ENCODE peak calls at places on chromosomes 13 and 19, in six cellular contexts. One of them, this sample, is unnamed.

GRCh38 chr19:5793188-5793587 is 2.2 kb upstream of the DUS3L start:
- DNase-seq in stimulated activated naive B cell treated with anti-CD40 and anti-IgM and Interleukin-4, amounts not matched to agents 10 μg/mL and 1 μg/mL and 100 μg/mL, for 72 hours: no peak
- DNase-seq in NCI-H82: no peak
- DNase-seq in astrocyte of the spinal cord: no peak
- DNase-seq in left cardiac atrium: no peak
- DNase-seq in NCI-H1092: no peak
- DNase-seq in this sample: no peak

GRCh38 chr13:23069571-23069970 is 111.2 kb upstream of the SGCG start:
- DNase-seq in stimulated activated naive B cell treated with anti-CD40 and anti-IgM and Interleukin-4, amounts not matched to agents 10 μg/mL and 1 μg/mL and 100 μg/mL, for 72 hours: no peak
- DNase-seq in NCI-H82: no peak
- DNase-seq in astrocyte of the spinal cord: no peak
- DNase-seq in left cardiac atrium: no peak
- DNase-seq in NCI-H1092: no peak
- DNase-seq in this sample: no peak

GRCh38 chr13:42361701-42362100 is 89.7 kb downstream of the AKAP11 start:
- DNase-seq in stimulated activated naive B cell treated with anti-CD40 and anti-IgM and Interleukin-4, amounts not matched to agents 10 μg/mL and 1 μg/mL and 100 μg/mL, for 72 hours: no peak
- DNase-seq in NCI-H82: no peak
- DNase-seq in astrocyte of the spinal cord: no peak
- DNase-seq in left cardiac atrium: no peak
- DNase-seq in NCI-H1092: no peak
- DNase-seq in this sample: no peak

GRCh38 chr19:17240062-17240854 is 5.5 kb downstream of the NR2F6 start:
- DNase-seq in stimulated activated naive B cell treated with anti-CD40 and anti-IgM and Interleukin-4, amounts not matched to agents 10 μg/mL and 1 μg/mL and 100 μg/mL, for 72 hours: no peak
- DNase-seq in NCI-H82: peak; percentile 100
- DNase-seq in astrocyte of the spinal cord: no peak
- DNase-seq in left cardiac atrium: no peak
- DNase-seq in NCI-H1092: no peak
- DNase-seq in this sample: no peak

GRCh38 chr13:82501804-82502203 is 1380.5 kb downstream of the SLITRK1 start:
- DNase-seq in stimulated activated naive B cell treated with anti-CD40 and anti-IgM and Interleukin-4, amounts not matched to agents 10 μg/mL and 1 μg/mL and 100 μg/mL, for 72 hours: no peak
- DNase-seq in NCI-H82: no peak
- DNase-seq in astrocyte of the spinal cord: no peak
- DNase-seq in left cardiac atrium: no peak
- DNase-seq in NCI-H1092: no peak
- DNase-seq in this sample: no peak

GRCh38 chr19:56838930-56839664 is 1.4 kb downstream of the PEG3 start:
- DNase-seq in stimulated activated naive B cell treated with anti-CD40 and anti-IgM and Interleukin-4, amounts not matched to agents 10 μg/mL and 1 μg/mL and 100 μg/mL, for 72 hours: peak; percentile 62
- DNase-seq in NCI-H82: peak; percentile 10
- DNase-seq in astrocyte of the spinal cord: peak; percentile 70
- DNase-seq in left cardiac atrium: peak; percentile 98
- DNase-seq in NCI-H1092: no peak
- DNase-seq in this sample: peak; percentile 99

GRCh38 chr19:20423381-20424207 is 142.0 kb downstream of the ZNF737 start:
- DNase-seq in stimulated activated naive B cell treated with anti-CD40 and anti-IgM and Interleukin-4, amounts not matched to agents 10 μg/mL and 1 μg/mL and 100 μg/mL, for 72 hours: no peak
- DNase-seq in NCI-H82: no peak
- DNase-seq in astrocyte of the spinal cord: peak; percentile 43
- DNase-seq in left cardiac atrium: peak; percentile 59
- DNase-seq in NCI-H1092: no peak
- DNase-seq in this sample: peak; percentile 79

GRCh38 chr13:25489238-25489637 is 117.5 kb downstream of the ATP8A2 start:
- DNase-seq in stimulated activated naive B cell treated with anti-CD40 and anti-IgM and Interleukin-4, amounts not matched to agents 10 μg/mL and 1 μg/mL and 100 μg/mL, for 72 hours: no peak
- DNase-seq in NCI-H82: no peak
- DNase-seq in astrocyte of the spinal cord: no peak
- DNase-seq in left cardiac atrium: no peak
- DNase-seq in NCI-H1092: peak; percentile 30
- DNase-seq in this sample: no peak

GRCh38 chr13:28384789-28385188 is 110.1 kb downstream of the FLT1 start:
- DNase-seq in stimulated activated naive B cell treated with anti-CD40 and anti-IgM and Interleukin-4, amounts not matched to agents 10 μg/mL and 1 μg/mL and 100 μg/mL, for 72 hours: no peak
- DNase-seq in NCI-H82: no peak
- DNase-seq in astrocyte of the spinal cord: no peak
- DNase-seq in left cardiac atrium: no peak
- DNase-seq in NCI-H1092: no peak
- DNase-seq in this sample: no peak

GRCh38 chr13:75489502-75490263 is 7.7 kb upstream of the TBC1D4 start:
- DNase-seq in stimulated activated naive B cell treated with anti-CD40 and anti-IgM and Interleukin-4, amounts not matched to agents 10 μg/mL and 1 μg/mL and 100 μg/mL, for 72 hours: no peak
- DNase-seq in NCI-H82: no peak
- DNase-seq in astrocyte of the spinal cord: peak; percentile 67
- DNase-seq in left cardiac atrium: no peak
- DNase-seq in NCI-H1092: no peak
- DNase-seq in this sample: peak; percentile 36

GRCh38 chr13:113652404-113653263 is 5.4 kb downstream of the ATP4B start:
- DNase-seq in stimulated activated naive B cell treated with anti-CD40 and anti-IgM and Interleukin-4, amounts not matched to agents 10 μg/mL and 1 μg/mL and 100 μg/mL, for 72 hours: no peak
- DNase-seq in NCI-H82: no peak
- DNase-seq in astrocyte of the spinal cord: no peak
- DNase-seq in left cardiac atrium: no peak
- DNase-seq in NCI-H1092: no peak
- DNase-seq in this sample: no peak

GRCh38 chr13:97136418-97136817 is 85.7 kb upstream of the MBNL2 start:
- DNase-seq in stimulated activated naive B cell treated with anti-CD40 and anti-IgM and Interleukin-4, amounts not matched to agents 10 μg/mL and 1 μg/mL and 100 μg/mL, for 72 hours: no peak
- DNase-seq in NCI-H82: peak; percentile 37
- DNase-seq in astrocyte of the spinal cord: no peak
- DNase-seq in left cardiac atrium: no peak
- DNase-seq in NCI-H1092: no peak
- DNase-seq in this sample: no peak

GRCh38 chr19:16463991-16464575 is 7.7 kb downstream of the EPS15L1 start:
- DNase-seq in stimulated activated naive B cell treated with anti-CD40 and anti-IgM and Interleukin-4, amounts not matched to agents 10 μg/mL and 1 μg/mL and 100 μg/mL, for 72 hours: no peak
- DNase-seq in NCI-H82: no peak
- DNase-seq in astrocyte of the spinal cord: peak; percentile 38
- DNase-seq in left cardiac atrium: no peak
- DNase-seq in NCI-H1092: no peak
- DNase-seq in this sample: no peak

GRCh38 chr13:100547805-100548204 is 40.8 kb downstream of the GGACT start:
- DNase-seq in stimulated activated naive B cell treated with anti-CD40 and anti-IgM and Interleukin-4, amounts not matched to agents 10 μg/mL and 1 μg/mL and 100 μg/mL, for 72 hours: no peak
- DNase-seq in NCI-H82: no peak
- DNase-seq in astrocyte of the spinal cord: no peak
- DNase-seq in left cardiac atrium: no peak
- DNase-seq in NCI-H1092: no peak
- DNase-seq in this sample: peak; percentile 48

GRCh38 chr13:86563308-86563707 is 764.1 kb upstream of the SLITRK6 start:
- DNase-seq in stimulated activated naive B cell treated with anti-CD40 and anti-IgM and Interleukin-4, amounts not matched to agents 10 μg/mL and 1 μg/mL and 100 μg/mL, for 72 hours: no peak
- DNase-seq in NCI-H82: no peak
- DNase-seq in astrocyte of the spinal cord: peak; percentile 84
- DNase-seq in left cardiac atrium: no peak
- DNase-seq in NCI-H1092: no peak
- DNase-seq in this sample: no peak

GRCh38 chr19:18856385-18857126 is 24.8 kb downstream of the UPF1 start:
- DNase-seq in stimulated activated naive B cell treated with anti-CD40 and anti-IgM and Interleukin-4, amounts not matched to agents 10 μg/mL and 1 μg/mL and 100 μg/mL, for 72 hours: no peak
- DNase-seq in NCI-H82: peak; percentile 46
- DNase-seq in astrocyte of the spinal cord: no peak
- DNase-seq in left cardiac atrium: no peak
- DNase-seq in NCI-H1092: no peak
- DNase-seq in this sample: peak; percentile 90

GRCh38 chr19:48654299-48655059 is 8.5 kb upstream of the CA11 start:
- DNase-seq in stimulated activated naive B cell treated with anti-CD40 and anti-IgM and Interleukin-4, amounts not matched to agents 10 μg/mL and 1 μg/mL and 100 μg/mL, for 72 hours: no peak
- DNase-seq in NCI-H82: peak; percentile 92
- DNase-seq in astrocyte of the spinal cord: peak; percentile 7
- DNase-seq in left cardiac atrium: no peak
- DNase-seq in NCI-H1092: no peak
- DNase-seq in this sample: no peak

GRCh38 chr19:31346184-31346583 is 3.1 kb downstream of the TSHZ3 start:
- DNase-seq in stimulated activated naive B cell treated with anti-CD40 and anti-IgM and Interleukin-4, amounts not matched to agents 10 μg/mL and 1 μg/mL and 100 μg/mL, for 72 hours: no peak
- DNase-seq in NCI-H82: no peak
- DNase-seq in astrocyte of the spinal cord: no peak
- DNase-seq in left cardiac atrium: no peak
- DNase-seq in NCI-H1092: no peak
- DNase-seq in this sample: no peak

GRCh38 chr19:19269952-19270694 is 3.0 kb downstream of the TM6SF2 start:
- DNase-seq in stimulated activated naive B cell treated with anti-CD40 and anti-IgM and Interleukin-4, amounts not matched to agents 10 μg/mL and 1 μg/mL and 100 μg/mL, for 72 hours: no peak
- DNase-seq in NCI-H82: no peak
- DNase-seq in astrocyte of the spinal cord: no peak
- DNase-seq in left cardiac atrium: no peak
- DNase-seq in NCI-H1092: no peak
- DNase-seq in this sample: no peak

GRCh38 chr19:30587869-30588268 is 215.7 kb downstream of the ZNF536 start:
- DNase-seq in stimulated activated naive B cell treated with anti-CD40 and anti-IgM and Interleukin-4, amounts not matched to agents 10 μg/mL and 1 μg/mL and 100 μg/mL, for 72 hours: no peak
- DNase-seq in NCI-H82: peak; percentile 35
- DNase-seq in astrocyte of the spinal cord: no peak
- DNase-seq in left cardiac atrium: no peak
- DNase-seq in NCI-H1092: no peak
- DNase-seq in this sample: no peak

GRCh38 chr13:35479223-35479536 is 2.7 kb upstream of the MAB21L1 start:
- DNase-seq in stimulated activated naive B cell treated with anti-CD40 and anti-IgM and Interleukin-4, amounts not matched to agents 10 μg/mL and 1 μg/mL and 100 μg/mL, for 72 hours: no peak
- DNase-seq in NCI-H82: peak; percentile 94
- DNase-seq in astrocyte of the spinal cord: no peak
- DNase-seq in left cardiac atrium: no peak
- DNase-seq in NCI-H1092: no peak
- DNase-seq in this sample: no peak

GRCh38 chr13:114101831-114102520 is 30.4 kb downstream of the RASA3 start:
- DNase-seq in stimulated activated naive B cell treated with anti-CD40 and anti-IgM and Interleukin-4, amounts not matched to agents 10 μg/mL and 1 μg/mL and 100 μg/mL, for 72 hours: no peak
- DNase-seq in NCI-H82: no peak
- DNase-seq in astrocyte of the spinal cord: no peak
- DNase-seq in left cardiac atrium: peak; percentile 14
- DNase-seq in NCI-H1092: no peak
- DNase-seq in this sample: no peak

GRCh38 chr13:102580552-102581169 is 16.1 kb upstream of the TPP2 start:
- DNase-seq in stimulated activated naive B cell treated with anti-CD40 and anti-IgM and Interleukin-4, amounts not matched to agents 10 μg/mL and 1 μg/mL and 100 μg/mL, for 72 hours: peak; percentile 12
- DNase-seq in NCI-H82: peak; percentile 89
- DNase-seq in astrocyte of the spinal cord: peak; percentile 76
- DNase-seq in left cardiac atrium: no peak
- DNase-seq in NCI-H1092: peak; percentile 44
- DNase-seq in this sample: peak; percentile 42

GRCh38 chr13:99823961-99824360 is 147.6 kb downstream of the ZIC5 start:
- DNase-seq in stimulated activated naive B cell treated with anti-CD40 and anti-IgM and Interleukin-4, amounts not matched to agents 10 μg/mL and 1 μg/mL and 100 μg/mL, for 72 hours: no peak
- DNase-seq in NCI-H82: no peak
- DNase-seq in astrocyte of the spinal cord: no peak
- DNase-seq in left cardiac atrium: no peak
- DNase-seq in NCI-H1092: no peak
- DNase-seq in this sample: no peak

GRCh38 chr19:10988921-10989320 is 28.1 kb downstream of the SMARCA4 start:
- DNase-seq in stimulated activated naive B cell treated with anti-CD40 and anti-IgM and Interleukin-4, amounts not matched to agents 10 μg/mL and 1 μg/mL and 100 μg/mL, for 72 hours: no peak
- DNase-seq in NCI-H82: no peak
- DNase-seq in astrocyte of the spinal cord: no peak
- DNase-seq in left cardiac atrium: no peak
- DNase-seq in NCI-H1092: no peak
- DNase-seq in this sample: no peak

GRCh38 chr19:56837892-56838679 is 2.4 kb downstream of the PEG3 start:
- DNase-seq in stimulated activated naive B cell treated with anti-CD40 and anti-IgM and Interleukin-4, amounts not matched to agents 10 μg/mL and 1 μg/mL and 100 μg/mL, for 72 hours: peak; percentile 17
- DNase-seq in NCI-H82: peak; percentile 9
- DNase-seq in astrocyte of the spinal cord: peak; percentile 4
- DNase-seq in left cardiac atrium: peak; percentile 80
- DNase-seq in NCI-H1092: no peak
- DNase-seq in this sample: peak; percentile 77

GRCh38 chr19:6801397-6802086 is 29.0 kb downstream of the VAV1 start:
- DNase-seq in stimulated activated naive B cell treated with anti-CD40 and anti-IgM and Interleukin-4, amounts not matched to agents 10 μg/mL and 1 μg/mL and 100 μg/mL, for 72 hours: peak; percentile 79
- DNase-seq in NCI-H82: peak; percentile 23
- DNase-seq in astrocyte of the spinal cord: no peak
- DNase-seq in left cardiac atrium: peak; percentile 76
- DNase-seq in NCI-H1092: no peak
- DNase-seq in this sample: peak; percentile 60

GRCh38 chr19:1295169-1296012 is 9.7 kb downstream of the EFNA2 start:
- DNase-seq in stimulated activated naive B cell treated with anti-CD40 and anti-IgM and Interleukin-4, amounts not matched to agents 10 μg/mL and 1 μg/mL and 100 μg/mL, for 72 hours: no peak
- DNase-seq in NCI-H82: peak; percentile 36
- DNase-seq in astrocyte of the spinal cord: no peak
- DNase-seq in left cardiac atrium: no peak
- DNase-seq in NCI-H1092: no peak
- DNase-seq in this sample: peak; percentile 66

GRCh38 chr13:42525035-42525504 is 48.9 kb upstream of the TNFSF11 start:
- DNase-seq in stimulated activated naive B cell treated with anti-CD40 and anti-IgM and Interleukin-4, amounts not matched to agents 10 μg/mL and 1 μg/mL and 100 μg/mL, for 72 hours: no peak
- DNase-seq in NCI-H82: no peak
- DNase-seq in astrocyte of the spinal cord: peak; percentile 73
- DNase-seq in left cardiac atrium: no peak
- DNase-seq in NCI-H1092: no peak
- DNase-seq in this sample: no peak

GRCh38 chr19:10238172-10238783 is 7.1 kb upstream of the S1PR2 start:
- DNase-seq in stimulated activated naive B cell treated with anti-CD40 and anti-IgM and Interleukin-4, amounts not matched to agents 10 μg/mL and 1 μg/mL and 100 μg/mL, for 72 hours: no peak
- DNase-seq in NCI-H82: no peak
- DNase-seq in astrocyte of the spinal cord: peak; percentile 25
- DNase-seq in left cardiac atrium: peak; percentile 69
- DNase-seq in NCI-H1092: peak; percentile 91
- DNase-seq in this sample: no peak